ENCODE peak calls at places on chromosomes 12 and 14, in six cellular contexts. U is NCI-H345, M is HEK293T, D is hippocampal formation, N is fibroblast of pulmonary artery, H is AML-193. P is an unnamed sample.

GRCh38 chr12:47281667-47282171 is 202.0 kb upstream of the AMIGO2 start:
- DNase-seq in N (peak; percentile 72), U (no peak), D (no peak), M (no peak), H (no peak), P (peak; percentile 58)

GRCh38 chr12:46368684-46369083 is 3.9 kb downstream of the SLC38A2 start:
- DNase-seq in H (no peak), N (peak; percentile 40), M (no peak), U (no peak), D (no peak), P (no peak)

GRCh38 chr12:17459214-17459613 is 630.8 kb downstream of the RERGL start:
- DNase-seq in D (no peak), M (no peak), N (no peak), H (no peak), U (no peak), P (no peak)

GRCh38 chr14:31036552-31036951 is 10.4 kb upstream of the STRN3 start:
- DNase-seq in M (no peak), U (no peak), H (no peak), D (no peak), N (no peak), P (no peak)

GRCh38 chr12:47082963-47083621 is 3.3 kb upstream of the AMIGO2 start:
- DNase-seq in D (no peak), U (peak; percentile 13), M (no peak), H (peak; percentile 67), N (peak; percentile 86), P (peak; percentile 91)

GRCh38 chr12:32671930-32672785 is 6.9 kb upstream of the DNM1L start:
- DNase-seq in U (peak; percentile 69), H (peak; percentile 58), D (peak; percentile 17), M (peak; percentile 54), N (peak; percentile 87), P (peak; percentile 78)

GRCh38 chr14:96811265-96811664 is 14.1 kb downstream of the VRK1 start:
- DNase-seq in D (no peak), M (no peak), N (peak; percentile 73), H (no peak), U (no peak), P (peak; percentile 73)

GRCh38 chr14:69522026-69522425 is 37.5 kb downstream of the PLEKHD1 start:
- DNase-seq in H (no peak), N (no peak), U (no peak), D (no peak), M (no peak), P (no peak)

GRCh38 chr12:13005649-13006048 is 5.6 kb upstream of the HEBP1 start:
- DNase-seq in N (no peak), D (no peak), M (no peak), H (no peak), U (no peak), P (no peak)

GRCh38 chr12:131222271-131223139 is 268.8 kb downstream of the ADGRD1 start:
- DNase-seq in D (no peak), U (no peak), M (no peak), H (no peak), N (no peak), P (no peak)

GRCh38 chr12:47907851-47908454 is 3.2 kb upstream of the VDR start:
- DNase-seq in M (no peak), U (no peak), D (no peak), N (no peak), H (no peak), P (no peak)

GRCh38 chr12:88225776-88226175 is 83.7 kb downstream of the TMTC3 start:
- DNase-seq in U (no peak), H (no peak), N (no peak), D (no peak), M (no peak), P (no peak)

GRCh38 chr14:105267820-105268548 is 19.7 kb downstream of the BTBD6 start:
- DNase-seq in U (no peak), M (no peak), N (no peak), D (no peak), H (no peak), P (no peak)

GRCh38 chr14:54457609-54457996 is 16.4 kb upstream of the CNIH1 start:
- DNase-seq in N (no peak), H (no peak), D (no peak), U (no peak), M (no peak), P (no peak)

GRCh38 chr14:104462651-104463630 is 116.6 kb upstream of the C14orf180 start:
- DNase-seq in D (no peak), U (peak; percentile 14), H (no peak), M (no peak), N (no peak), P (no peak)

GRCh38 chr12:88235183-88235833 is 93.2 kb downstream of the TMTC3 start:
- DNase-seq in M (no peak), N (no peak), U (no peak), H (no peak), D (no peak), P (no peak)

GRCh38 chr12:52826611-52827498 is 7.3 kb downstream of the KRT79 start:
- DNase-seq in M (no peak), D (no peak), N (peak; percentile 29), U (no peak), H (no peak), P (no peak)

GRCh38 chr12:121581681-121582439 is 1.0 kb upstream of the KDM2B start:
- DNase-seq in M (no peak), U (no peak), H (peak; percentile 28), D (peak; percentile 50), N (peak; percentile 44), P (peak; percentile 36)

P was measured in astrocyte of the spinal cord.